ENCODE peak calls at places on chromosomes 2 and 18, in six cellular contexts. B, Q, Z, I, V and M are unnamed samples.

GRCh38 chr18:74190086-74190485 is 41.8 kb downstream of the TIMM21 start:
- DNase-seq in B (peak), Q (no peak), Z (no peak), I (peak), V (no peak), M (no peak)

GRCh38 chr2:210224660-210225460 is at the start of gene ACADL:
- DNase-seq in B (peak), Q (peak), Z (peak), I (no peak), V (no peak), M (peak)

GRCh38 chr2:130807659-130808385 is 28.9 kb upstream of the ARHGEF4 start:
- DNase-seq in B (no peak), Q (no peak), Z (no peak), I (no peak), V (no peak), M (no peak)

GRCh38 chr2:231640646-231641111 is 48.0 kb downstream of the TEX44 start:
- DNase-seq in B (peak), Q (no peak), Z (no peak), I (no peak), V (no peak), M (no peak)

GRCh38 chr2:43090317-43090716 is 136.1 kb downstream of the ZFP36L2 start:
- DNase-seq in B (no peak), Q (no peak), Z (no peak), I (no peak), V (no peak), M (no peak)

GRCh38 chr18:34929336-34929780 is 111.9 kb upstream of the MAPRE2 start:
- DNase-seq in B (peak), Q (no peak), Z (no peak), I (peak), V (no peak), M (peak)

GRCh38 chr2:137237055-137237454 is 471.7 kb downstream of the THSD7B start:
- DNase-seq in B (no peak), Q (no peak), Z (no peak), I (no peak), V (no peak), M (no peak)

GRCh38 chr2:110732422-110733413 is at the start of gene ACOXL:
- DNase-seq in B (no peak), Q (no peak), Z (peak), I (no peak), V (peak), M (peak)

GRCh38 chr2:46943881-46944798 is 28.5 kb upstream of the MCFD2 start:
- DNase-seq in B (no peak), Q (no peak), Z (no peak), I (no peak), V (no peak), M (no peak)
- H3K4ac ChIP-seq in B (no peak), Q (no peak), Z (no peak), I (no peak), V (no peak), M (no peak)

DNA sequence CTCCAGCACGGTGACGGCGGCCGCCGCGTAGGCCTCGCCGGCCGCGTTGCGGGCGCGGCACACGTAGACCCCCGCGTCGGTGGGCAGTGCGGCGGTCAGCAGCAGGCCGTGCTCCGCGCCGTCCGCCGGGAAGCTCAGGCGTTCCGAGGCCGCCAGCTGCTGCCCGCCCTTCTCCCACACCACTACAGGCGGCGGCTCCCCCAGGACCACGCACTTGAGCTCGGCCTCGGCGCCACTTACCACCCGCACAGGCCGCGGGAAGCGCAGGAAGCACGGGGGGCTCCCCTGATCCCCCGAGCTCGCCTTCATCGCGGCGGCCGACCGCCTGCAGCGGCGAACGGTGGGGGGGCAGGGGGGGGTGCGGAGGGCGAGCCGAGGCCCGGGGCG is 422 bp downstream of the OBSL1 start:
- DNase-seq in B (no peak), Q (no peak), Z (no peak), I (peak), V (no peak), M (no peak)
- H4K8ac ChIP-seq in B (peak), Q (no peak), Z (no peak), I (peak), V (peak), M (peak)

GRCh38 chr2:21118302-21118920 is 5.4 kb upstream of the TDRD15 start:
- DNase-seq in B (peak), Q (peak), Z (peak), I (peak), V (no peak), M (peak)

GRCh38 chr2:21123473-21124393 is at the start of gene TDRD15:
- DNase-seq in B (no peak), Q (no peak), Z (no peak), I (no peak), V (no peak), M (no peak)
- H3K23ac ChIP-seq in B (no peak), Q (no peak), Z (no peak), I (no peak), V (no peak), M (no peak)

DNA sequence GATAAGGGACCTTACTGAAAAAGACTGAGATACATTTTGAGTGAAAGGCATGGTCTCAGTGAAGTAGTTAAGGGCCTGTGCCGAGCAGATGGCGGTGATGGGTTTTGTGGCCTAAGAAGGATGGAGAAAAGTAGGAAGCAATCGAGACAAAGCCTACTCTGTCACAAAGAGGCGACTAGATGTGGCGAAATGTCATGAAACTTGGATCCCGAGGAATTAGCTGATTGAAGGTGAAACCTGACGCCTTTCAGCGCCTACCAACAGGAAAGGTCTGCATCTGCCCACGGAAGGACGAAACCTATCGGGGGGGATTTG is 543 bp upstream of the CEP192 start:
- DNase-seq in B (no peak), Q (no peak), Z (no peak), I (no peak), V (no peak), M (peak)
- H3K4ac ChIP-seq in B (no peak), Q (no peak), Z (no peak), I (peak), V (no peak), M (peak)

GRCh38 chr2:207784898-207785297 is 15.2 kb upstream of the FZD5 start:
- DNase-seq in B (no peak), Q (no peak), Z (no peak), I (no peak), V (no peak), M (no peak)
- H4K8ac ChIP-seq in B (no peak), Q (no peak), Z (no peak), I (no peak), V (no peak), M (no peak)

DNA sequence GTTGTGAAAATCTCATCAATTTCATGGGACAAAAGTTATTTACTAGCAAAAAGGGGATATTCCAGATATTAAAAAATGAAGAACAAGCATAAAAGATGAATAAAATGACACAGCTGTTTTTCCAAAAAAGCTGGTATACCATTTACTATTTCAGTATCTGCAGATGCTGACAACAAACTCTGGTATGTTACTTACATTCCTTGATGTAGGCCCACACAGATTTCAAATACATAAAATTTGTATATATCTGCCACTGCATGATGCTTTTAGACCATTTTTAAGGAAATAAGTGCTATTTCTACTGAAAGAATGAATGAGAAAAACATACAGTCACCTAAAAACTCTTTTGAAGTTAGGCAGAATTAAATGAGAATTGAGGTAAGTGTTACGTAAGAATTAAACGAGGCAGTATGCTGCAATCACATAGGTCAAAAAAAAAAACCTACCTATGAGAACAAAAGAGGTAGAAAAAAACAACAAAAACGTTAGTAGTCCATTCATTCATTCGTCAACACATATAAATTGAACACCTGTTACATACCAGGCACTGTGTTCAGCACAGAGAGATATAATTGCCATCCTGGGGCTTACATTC is 32.5 kb downstream of the ARL5A start:
- DNase-seq in B (no peak), Q (no peak), Z (no peak), I (peak), V (no peak), M (no peak)
- H3K23ac ChIP-seq in B (no peak), Q (no peak), Z (no peak), I (no peak), V (no peak), M (no peak)

DNA sequence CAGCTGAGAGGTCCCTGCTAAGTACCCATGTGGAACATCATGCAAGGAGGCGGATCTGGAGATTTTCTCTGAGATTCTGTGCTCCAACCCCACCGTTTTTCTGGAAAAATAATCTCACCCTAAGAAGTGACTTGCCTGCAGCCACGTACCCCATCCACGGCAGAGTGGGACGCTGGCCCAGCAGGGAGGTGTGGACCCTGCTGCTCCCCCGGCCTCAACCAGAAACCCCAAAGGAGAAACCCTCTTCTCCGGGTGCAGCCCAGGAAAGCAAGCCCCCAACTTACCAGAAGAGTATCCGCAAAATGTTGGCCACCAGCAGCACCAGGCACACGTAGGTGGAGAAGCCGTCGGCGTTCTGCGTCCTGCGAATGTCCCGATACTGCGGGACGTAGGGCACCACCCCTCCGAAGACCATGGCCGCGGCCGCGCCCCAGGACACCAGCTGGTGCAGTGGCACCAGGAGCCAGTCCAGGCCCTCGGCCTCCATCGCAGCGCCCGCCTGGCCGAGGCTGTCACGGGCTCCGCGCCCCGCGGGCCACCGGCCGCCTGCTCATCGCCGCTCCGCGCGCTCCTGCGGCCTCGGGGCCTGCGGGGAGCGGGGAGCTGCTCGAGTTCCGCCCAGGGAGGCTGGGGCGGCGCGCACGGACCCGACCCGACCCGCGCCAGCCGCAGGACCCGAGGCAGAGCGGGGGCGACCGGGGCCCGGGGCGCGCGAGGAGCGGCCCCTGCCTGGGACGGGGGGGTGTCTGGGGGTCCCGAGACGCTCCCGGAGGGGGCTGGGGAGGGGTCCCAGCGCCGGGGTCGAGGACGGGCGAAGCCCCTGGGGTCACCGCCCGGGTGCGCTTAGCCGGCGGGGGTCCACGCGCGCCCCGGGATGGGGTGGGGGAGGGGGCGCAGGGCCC is 762 bp downstream of the SLC66A2 start:
- DNase-seq in B (peak), Q (no peak), Z (peak), I (peak), V (no peak), M (no peak)
- H3K4ac ChIP-seq in B (peak), Q (no peak), Z (no peak), I (peak), V (no peak), M (peak)